ENCODE peak calls at places on chromosome 3, in eight cellular contexts. One of them, this sample, is unnamed.

GRCh38 chr3:115113367-115113766 is 33.7 kb downstream of the ZBTB20 start:
- DNase-seq in heart left ventricle: peak
- DNase-seq in breast epithelium: no peak
- DNase-seq in IMR-90: peak
- DNase-seq in body of pancreas: no peak
- DNase-seq in A549: no peak
- DNase-seq in sigmoid colon: peak
- DNase-seq in adrenal gland: no peak
- DNase-seq in this sample: no peak

GRCh38 chr3:121759541-121760202 is 10.1 kb upstream of the GOLGB1 start:
- DNase-seq in heart left ventricle: no peak
- DNase-seq in breast epithelium: no peak
- DNase-seq in IMR-90: no peak
- DNase-seq in body of pancreas: no peak
- DNase-seq in A549: no peak
- DNase-seq in sigmoid colon: no peak
- DNase-seq in adrenal gland: no peak
- DNase-seq in this sample: no peak

GRCh38 chr3:98086873-98087272 is at the start of gene OR5AC2:
- DNase-seq in heart left ventricle: no peak
- DNase-seq in breast epithelium: no peak
- DNase-seq in IMR-90: no peak
- DNase-seq in body of pancreas: no peak
- DNase-seq in A549: no peak
- DNase-seq in sigmoid colon: no peak
- DNase-seq in adrenal gland: no peak
- DNase-seq in this sample: no peak

GRCh38 chr3:196708467-196708866 is 3.6 kb downstream of the CEP19 start:
- DNase-seq in heart left ventricle: no peak
- DNase-seq in breast epithelium: no peak
- DNase-seq in IMR-90: no peak
- DNase-seq in body of pancreas: no peak
- DNase-seq in A549: no peak
- DNase-seq in sigmoid colon: no peak
- DNase-seq in adrenal gland: no peak
- DNase-seq in this sample: no peak

GRCh38 chr3:83928391-83928790 is 1030.4 kb upstream of the CADM2 start:
- DNase-seq in heart left ventricle: no peak
- DNase-seq in breast epithelium: no peak
- DNase-seq in IMR-90: no peak
- DNase-seq in body of pancreas: no peak
- DNase-seq in A549: peak
- DNase-seq in sigmoid colon: no peak
- DNase-seq in adrenal gland: peak
- DNase-seq in this sample: no peak

GRCh38 chr3:185308126-185308754 is 54.4 kb upstream of the EHHADH start:
- DNase-seq in heart left ventricle: no peak
- DNase-seq in breast epithelium: no peak
- DNase-seq in IMR-90: peak
- DNase-seq in body of pancreas: peak
- DNase-seq in A549: peak
- DNase-seq in sigmoid colon: no peak
- DNase-seq in adrenal gland: peak
- DNase-seq in this sample: no peak

GRCh38 chr3:184117649-184118048 is 17.5 kb upstream of the EIF2B5 start:
- DNase-seq in heart left ventricle: no peak
- DNase-seq in breast epithelium: no peak
- DNase-seq in IMR-90: no peak
- DNase-seq in body of pancreas: no peak
- DNase-seq in A549: no peak
- DNase-seq in sigmoid colon: no peak
- DNase-seq in adrenal gland: no peak
- DNase-seq in this sample: no peak

GRCh38 chr3:11570789-11571495 is 72.8 kb downstream of the VGLL4 start:
- DNase-seq in heart left ventricle: no peak
- DNase-seq in breast epithelium: no peak
- DNase-seq in IMR-90: no peak
- DNase-seq in body of pancreas: no peak
- DNase-seq in A549: no peak
- DNase-seq in sigmoid colon: no peak
- DNase-seq in adrenal gland: peak
- DNase-seq in this sample: peak

GRCh38 chr3:36743821-36744220 is 20.5 kb downstream of the DCLK3 start:
- DNase-seq in heart left ventricle: no peak
- DNase-seq in breast epithelium: no peak
- DNase-seq in IMR-90: no peak
- DNase-seq in body of pancreas: no peak
- DNase-seq in A549: no peak
- DNase-seq in sigmoid colon: no peak
- DNase-seq in adrenal gland: no peak
- DNase-seq in this sample: no peak

GRCh38 chr3:36738701-36739100 is 25.7 kb downstream of the DCLK3 start:
- DNase-seq in heart left ventricle: peak
- DNase-seq in breast epithelium: no peak
- DNase-seq in IMR-90: no peak
- DNase-seq in body of pancreas: peak
- DNase-seq in A549: no peak
- DNase-seq in sigmoid colon: no peak
- DNase-seq in adrenal gland: peak
- DNase-seq in this sample: no peak

GRCh38 chr3:36744770-36745169 is 19.6 kb downstream of the DCLK3 start:
- DNase-seq in heart left ventricle: no peak
- DNase-seq in breast epithelium: no peak
- DNase-seq in IMR-90: no peak
- DNase-seq in body of pancreas: no peak
- DNase-seq in A549: no peak
- DNase-seq in sigmoid colon: no peak
- DNase-seq in adrenal gland: no peak
- DNase-seq in this sample: no peak

GRCh38 chr3:36740822-36741221 is 23.5 kb downstream of the DCLK3 start:
- DNase-seq in heart left ventricle: no peak
- DNase-seq in breast epithelium: no peak
- DNase-seq in IMR-90: no peak
- DNase-seq in body of pancreas: no peak
- DNase-seq in A549: no peak
- DNase-seq in sigmoid colon: no peak
- DNase-seq in adrenal gland: no peak
- DNase-seq in this sample: no peak

DNA sequence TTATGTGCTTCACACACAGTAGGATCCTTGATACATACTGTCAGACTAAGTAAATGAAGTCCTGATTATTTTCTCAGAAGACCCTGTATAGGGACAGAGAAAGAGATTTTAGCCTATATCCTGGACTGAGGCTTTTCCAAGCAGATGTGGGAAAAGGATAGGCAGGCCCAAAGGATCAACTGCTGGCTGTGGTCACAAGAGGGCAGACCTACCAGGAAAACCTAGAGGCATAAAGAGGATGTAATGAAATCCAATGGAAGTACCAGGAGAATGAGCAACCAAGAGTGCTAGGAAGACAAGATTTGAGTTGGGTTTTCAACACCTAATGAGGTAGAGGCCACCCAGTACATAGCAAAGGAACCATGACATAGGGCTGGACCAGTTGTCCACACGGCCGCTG is 23.1 kb downstream of the DCLK3 start:
- DNase-seq in heart left ventricle: no peak
- DNase-seq in breast epithelium: no peak
- DNase-seq in IMR-90: peak
- DNase-seq in body of pancreas: no peak
- DNase-seq in A549: peak
- DNase-seq in sigmoid colon: no peak
- DNase-seq in adrenal gland: no peak
- DNase-seq in this sample: no peak
- TF ChIP-seq CTCF in heart left ventricle: peak
- TF ChIP-seq CTCF in breast epithelium: no peak
- TF ChIP-seq CTCF in IMR-90: peak
- TF ChIP-seq CTCF in body of pancreas: no peak
- TF ChIP-seq CTCF in A549: peak
- TF ChIP-seq CTCF in sigmoid colon: no peak
- TF ChIP-seq CTCF in adrenal gland: no peak
- TF ChIP-seq CTCF in this sample: no peak

GRCh38 chr3:8954938-8955763 is 8.1 kb downstream of the RAD18 start:
- DNase-seq in heart left ventricle: no peak
- DNase-seq in breast epithelium: no peak
- DNase-seq in IMR-90: peak
- DNase-seq in body of pancreas: no peak
- DNase-seq in A549: no peak
- DNase-seq in sigmoid colon: no peak
- DNase-seq in adrenal gland: no peak
- DNase-seq in this sample: no peak

GRCh38 chr3:8953336-8953735 is 9.9 kb downstream of the RAD18 start:
- DNase-seq in heart left ventricle: no peak
- DNase-seq in breast epithelium: no peak
- DNase-seq in IMR-90: no peak
- DNase-seq in body of pancreas: no peak
- DNase-seq in A549: no peak
- DNase-seq in sigmoid colon: no peak
- DNase-seq in adrenal gland: no peak
- DNase-seq in this sample: no peak

DNA sequence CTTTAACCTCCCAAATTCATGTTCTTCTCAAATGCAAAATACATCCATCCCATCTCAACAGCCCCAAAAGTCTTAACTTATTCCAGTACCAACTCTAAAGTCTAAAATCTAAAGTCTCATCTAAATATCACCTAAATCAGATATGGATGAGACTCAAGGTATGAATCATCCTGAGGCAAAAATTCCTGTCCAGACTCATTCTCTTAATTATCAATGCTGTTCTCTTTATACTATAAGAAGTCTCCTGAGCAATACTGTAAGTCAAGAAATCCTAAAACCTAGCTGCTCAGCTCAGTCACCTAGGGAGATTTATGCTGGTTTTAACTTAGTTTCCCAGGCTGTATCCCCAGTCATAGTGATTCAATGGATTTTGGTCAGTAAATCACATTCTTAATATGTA is 11.1 kb downstream of the RAD18 start:
- DNase-seq in heart left ventricle: no peak
- DNase-seq in breast epithelium: no peak
- DNase-seq in IMR-90: no peak
- DNase-seq in body of pancreas: no peak
- DNase-seq in A549: no peak
- DNase-seq in sigmoid colon: no peak
- DNase-seq in adrenal gland: no peak
- DNase-seq in this sample: no peak
- H3K27ac ChIP-seq in heart left ventricle: no peak
- H3K27ac ChIP-seq in breast epithelium: no peak
- H3K27ac ChIP-seq in IMR-90: no peak
- H3K27ac ChIP-seq in body of pancreas: no peak
- H3K27ac ChIP-seq in A549: no peak
- H3K27ac ChIP-seq in sigmoid colon: no peak
- H3K27ac ChIP-seq in adrenal gland: no peak
- H3K27ac ChIP-seq in this sample: no peak

GRCh38 chr3:101531473-101532086 is 18.6 kb upstream of the SENP7 start:
- DNase-seq in heart left ventricle: no peak
- DNase-seq in breast epithelium: no peak
- DNase-seq in IMR-90: no peak
- DNase-seq in body of pancreas: no peak
- DNase-seq in A549: no peak
- DNase-seq in sigmoid colon: no peak
- DNase-seq in adrenal gland: no peak
- DNase-seq in this sample: no peak

GRCh38 chr3:101533603-101533968 is 20.6 kb upstream of the SENP7 start:
- DNase-seq in heart left ventricle: no peak
- DNase-seq in breast epithelium: no peak
- DNase-seq in IMR-90: no peak
- DNase-seq in body of pancreas: no peak
- DNase-seq in A549: no peak
- DNase-seq in sigmoid colon: no peak
- DNase-seq in adrenal gland: no peak
- DNase-seq in this sample: no peak

GRCh38 chr3:101535221-101535620 is 22.2 kb upstream of the SENP7 start:
- DNase-seq in heart left ventricle: no peak
- DNase-seq in breast epithelium: no peak
- DNase-seq in IMR-90: no peak
- DNase-seq in body of pancreas: no peak
- DNase-seq in A549: no peak
- DNase-seq in sigmoid colon: no peak
- DNase-seq in adrenal gland: no peak
- DNase-seq in this sample: no peak

GRCh38 chr3:101532783-101533602 is 20.0 kb upstream of the SENP7 start:
- DNase-seq in heart left ventricle: no peak
- DNase-seq in breast epithelium: no peak
- DNase-seq in IMR-90: no peak
- DNase-seq in body of pancreas: no peak
- DNase-seq in A549: no peak
- DNase-seq in sigmoid colon: no peak
- DNase-seq in adrenal gland: no peak
- DNase-seq in this sample: no peak

DNA sequence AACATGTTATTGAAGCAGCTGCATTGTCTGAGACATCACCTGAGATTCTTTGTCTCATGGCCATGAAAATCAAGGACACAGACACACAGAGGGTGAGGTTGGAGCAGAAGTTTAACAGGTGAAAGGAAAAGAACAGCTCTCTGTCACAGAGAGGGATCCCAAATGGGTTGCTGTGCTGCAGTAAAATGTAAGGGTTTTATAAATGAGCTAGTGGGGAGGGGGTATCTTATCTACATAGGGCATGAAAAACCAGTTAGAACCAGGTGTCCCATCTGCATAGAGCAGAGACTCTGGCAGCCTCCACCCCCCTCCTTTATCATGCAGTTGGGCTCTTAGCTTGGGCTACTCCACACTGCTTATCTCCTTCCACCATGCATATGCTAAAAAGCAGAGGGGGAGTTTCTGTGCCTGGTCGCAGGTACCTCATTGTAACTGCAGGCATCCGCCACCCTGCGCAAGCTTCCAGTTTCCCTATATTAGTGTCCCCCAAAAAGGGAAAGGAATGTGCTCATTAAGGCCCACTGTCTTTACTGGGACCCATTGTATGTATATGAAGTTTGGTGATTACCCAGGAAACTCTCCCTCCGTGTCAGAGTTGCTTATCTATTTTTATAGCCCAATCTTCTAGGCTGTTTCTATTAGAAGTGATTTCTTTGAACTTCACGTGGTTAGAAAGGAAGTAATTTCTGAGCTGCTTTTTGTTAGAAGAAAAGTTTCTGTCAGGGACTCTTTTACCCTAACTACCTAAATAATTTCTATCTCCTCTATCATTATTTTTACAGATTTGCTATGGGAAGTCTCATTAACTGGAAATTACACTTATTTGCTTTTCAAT is 17.4 kb upstream of the SENP7 start:
- DNase-seq in heart left ventricle: no peak
- DNase-seq in breast epithelium: no peak
- DNase-seq in IMR-90: no peak
- DNase-seq in body of pancreas: no peak
- DNase-seq in A549: no peak
- DNase-seq in sigmoid colon: no peak
- DNase-seq in adrenal gland: no peak
- DNase-seq in this sample: no peak
- TF ChIP-seq POLR2A in heart left ventricle: no peak
- TF ChIP-seq POLR2A in breast epithelium: no peak
- TF ChIP-seq POLR2A in IMR-90: no peak
- TF ChIP-seq POLR2A in body of pancreas: no peak
- TF ChIP-seq POLR2A in A549: no peak
- TF ChIP-seq POLR2A in sigmoid colon: no peak
- TF ChIP-seq POLR2A in adrenal gland: no peak
- TF ChIP-seq POLR2A in this sample: no peak

GRCh38 chr3:123745184-123745855 is 138.8 kb downstream of the MYLK start:
- DNase-seq in heart left ventricle: no peak
- DNase-seq in breast epithelium: no peak
- DNase-seq in IMR-90: no peak
- DNase-seq in body of pancreas: no peak
- DNase-seq in A549: peak
- DNase-seq in sigmoid colon: no peak
- DNase-seq in adrenal gland: no peak
- DNase-seq in this sample: no peak
- TF ChIP-seq CTCF in heart left ventricle: peak
- TF ChIP-seq CTCF in breast epithelium: no peak
- TF ChIP-seq CTCF in IMR-90: no peak
- TF ChIP-seq CTCF in body of pancreas: peak
- TF ChIP-seq CTCF in A549: peak
- TF ChIP-seq CTCF in sigmoid colon: no peak
- TF ChIP-seq CTCF in adrenal gland: no peak
- TF ChIP-seq CTCF in this sample: no peak

This sample was measured in uterus.